ENCODE peak calls at places on chromosomes 1 and 21, in six cellular contexts. L is A549, B is K562, D is HepG2, N is endothelial cell of umbilical vein, M is GM12878. R is an unnamed sample.

GRCh38 chr1:36198641-36199040 is 25.6 kb upstream of the THRAP3 start:
- DNase-seq in L (no peak), B (no peak), D (no peak), N (no peak), M (no peak), R (no peak)

GRCh38 chr1:21929951-21930615 is 7.0 kb downstream of the HSPG2 start:
- DNase-seq in L (no peak), B (no peak), D (no peak), N (peak; percentile 42), M (no peak), R (no peak)

GRCh38 chr21:19781881-19782652 is 1216.1 kb upstream of the NCAM2 start:
- DNase-seq in L (no peak), B (no peak), D (no peak), N (no peak), M (no peak), R (no peak)

GRCh38 chr21:33898546-33898945 is 17.1 kb downstream of the ATP5PO start:
- DNase-seq in L (no peak), B (no peak), D (no peak), N (no peak), M (no peak), R (no peak)

GRCh38 chr1:150234647-150235435 is 1.1 kb downstream of the ANP32E start:
- DNase-seq in L (peak; percentile 87), B (peak; percentile 71), D (peak; percentile 51), N (no peak), M (peak; percentile 80), R (peak; percentile 95)

GRCh38 chr1:220926146-220926545 is 46.9 kb downstream of the HLX start:
- DNase-seq in L (no peak), B (no peak), D (no peak), N (no peak), M (no peak), R (no peak)

GRCh38 chr1:185318431-185319151 is 1.5 kb upstream of the IVNS1ABP start:
- DNase-seq in L (no peak), B (peak; percentile 39), D (no peak), N (no peak), M (no peak), R (no peak)

GRCh38 chr1:236532850-236533249 is 9.1 kb downstream of the LGALS8 start:
- DNase-seq in L (no peak), B (peak; percentile 84), D (no peak), N (no peak), M (no peak), R (no peak)

GRCh38 chr1:161215079-161215478 is at the start of gene FCER1G:
- DNase-seq in L (no peak), B (no peak), D (no peak), N (no peak), M (no peak), R (peak; percentile 92)

GRCh38 chr21:17679002-17679600 is 66.4 kb upstream of the BTG3 start:
- DNase-seq in L (peak; percentile 14), B (peak; percentile 68), D (peak; percentile 57), N (peak; percentile 61), M (peak; percentile 48), R (peak; percentile 63)

GRCh38 chr1:117167402-117167801 is 43.3 kb downstream of the VTCN1 start:
- DNase-seq in L (no peak), B (no peak), D (no peak), N (no peak), M (no peak), R (no peak)

GRCh38 chr1:184033711-184034167 is 3.8 kb downstream of the COLGALT2 start:
- DNase-seq in L (no peak), B (no peak), D (no peak), N (no peak), M (no peak), R (no peak)

GRCh38 chr21:38459490-38459889 is 38.8 kb downstream of the ERG start:
- DNase-seq in L (no peak), B (no peak), D (no peak), N (no peak), M (no peak), R (no peak)

GRCh38 chr1:223776075-223776814 is 63.9 kb downstream of the CAPN2 start:
- DNase-seq in L (no peak), B (no peak), D (no peak), N (peak; percentile 95), M (no peak), R (peak; percentile 82)

GRCh38 chr1:162541619-162542141 is 19.8 kb upstream of the UAP1 start:
- DNase-seq in L (no peak), B (no peak), D (no peak), N (peak; percentile 92), M (no peak), R (no peak)

GRCh38 chr1:5967351-5968160 is 24.7 kb downstream of the NPHP4 start:
- DNase-seq in L (no peak), B (no peak), D (no peak), N (no peak), M (no peak), R (no peak)

GRCh38 chr1:246122071-246122470 is 385.0 kb downstream of the SMYD3 start:
- DNase-seq in L (no peak), B (no peak), D (peak; percentile 3), N (no peak), M (no peak), R (no peak)

GRCh38 chr1:51381964-51382363 is 51.6 kb upstream of the TTC39A start:
- DNase-seq in L (no peak), B (no peak), D (no peak), N (no peak), M (no peak), R (no peak)

GRCh38 chr1:161133220-161133740 is 813 bp upstream of the DEDD start:
- DNase-seq in L (peak; percentile 31), B (no peak), D (no peak), N (no peak), M (no peak), R (no peak)

GRCh38 chr21:43603230-43603626 is 56.1 kb downstream of the HSF2BP start:
- DNase-seq in L (no peak), B (no peak), D (no peak), N (no peak), M (no peak), R (no peak)

GRCh38 chr1:197922070-197922390 is 4.9 kb downstream of the LHX9 start:
- DNase-seq in L (no peak), B (no peak), D (no peak), N (no peak), M (no peak), R (no peak)

GRCh38 chr1:99004270-99005141 is at the start of gene PLPPR5:
- DNase-seq in L (no peak), B (no peak), D (no peak), N (peak; percentile 12), M (no peak), R (no peak)

GRCh38 chr1:112359961-112360767 is 35.9 kb upstream of the CTTNBP2NL start:
- DNase-seq in L (no peak), B (no peak), D (peak; percentile 25), N (peak; percentile 5), M (no peak), R (no peak)
- H3K4me3 ChIP-seq in L (no peak overlapping the region), B (no peak overlapping the region), D (no peak overlapping the region), N (no peak overlapping the region), M (no peak overlapping the region), R (no peak overlapping the region)

DNA sequence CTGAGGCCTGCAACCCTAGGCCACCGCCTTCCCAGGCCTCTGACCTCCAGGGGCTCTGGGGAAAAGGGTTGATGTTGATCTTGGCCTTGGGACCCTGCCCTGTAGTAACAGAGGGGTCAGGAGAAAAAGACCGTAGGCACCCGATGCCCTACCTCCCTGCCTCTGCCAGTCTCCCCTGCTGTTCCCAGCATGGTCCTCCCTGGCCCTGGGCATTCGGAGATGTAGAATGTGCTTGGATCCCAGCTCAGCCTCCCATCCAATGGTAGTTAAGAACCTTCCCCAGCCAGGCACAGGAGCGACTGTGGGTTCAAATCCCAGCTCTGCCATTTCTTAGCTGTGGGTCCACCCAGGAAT is 72.0 kb upstream of the TARDBP start:
- DNase-seq in L (no peak), B (no peak), D (no peak), N (no peak), M (no peak), R (no peak)
- TF ChIP-seq CTCF in L (no peak), B (no peak), D (no peak), N (no peak), M (no peak), R (no peak)

GRCh38 chr1:195898924-195899323 is 709.3 kb downstream of the KCNT2 start:
- DNase-seq in L (no peak), B (peak; percentile 33), D (no peak), N (peak; percentile 10), M (no peak), R (no peak)

GRCh38 chr1:195897072-195897471 is 711.2 kb downstream of the KCNT2 start:
- DNase-seq in L (no peak), B (no peak), D (no peak), N (no peak), M (no peak), R (no peak)

GRCh38 chr1:195899762-195900352 is 708.4 kb downstream of the KCNT2 start:
- DNase-seq in L (no peak), B (peak; percentile 49), D (no peak), N (no peak), M (no peak), R (no peak)

GRCh38 chr1:195894411-195894810 is 713.8 kb downstream of the KCNT2 start:
- DNase-seq in L (no peak), B (no peak), D (no peak), N (peak; percentile 28), M (no peak), R (no peak)
- TF ChIP-seq MYC in L (no peak), B (no peak), D (no peak), N (no peak), M (no peak), R (no peak)

GRCh38 chr1:41383094-41383852 is 22.0 kb downstream of the FOXO6 start:
- DNase-seq in L (no peak), B (no peak), D (no peak), N (peak; percentile 33), M (no peak), R (peak; percentile 80)
- H3K4me3 ChIP-seq in L (peak overlapping the region; percentile 63), B (no peak overlapping the region), D (no peak overlapping the region), N (peak overlapping the region; percentile 15), M (no peak overlapping the region), R (no peak overlapping the region)

DNA sequence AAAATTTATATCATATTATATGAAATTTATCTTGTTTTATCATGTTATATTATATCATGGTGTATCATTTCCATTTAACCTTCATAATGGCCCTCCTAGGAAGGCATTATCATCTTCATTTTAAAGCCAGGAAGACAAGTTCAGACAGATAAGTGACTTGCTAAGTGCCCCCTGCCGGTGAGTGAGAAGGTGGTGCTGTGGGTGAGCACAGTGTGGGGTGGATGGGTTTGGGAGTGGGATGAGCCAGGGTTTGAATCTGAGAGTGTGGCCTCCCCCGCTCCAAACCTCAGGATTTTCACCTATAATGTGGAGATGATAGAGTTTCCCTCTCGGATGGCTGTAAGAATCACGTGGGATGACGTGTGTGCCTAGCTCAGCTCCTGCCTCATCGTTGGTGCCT is 108.7 kb upstream of the IGSF21 start:
- DNase-seq in L (no peak), B (peak; percentile 28), D (peak; percentile 32), N (no peak), M (no peak), R (peak; percentile 6)
- TF ChIP-seq CTCF in L (peak; percentile 22), B (peak; percentile 45), D (peak; percentile 39), N (no peak), M (peak; percentile 29), R (peak; percentile 32)

R was measured in NB4.